ENCODE peak calls at places on chromosomes 12 and 14, in eight cellular contexts. U is CD4-positive, CD25-positive, alpha-beta regulatory T cell; D is heart right ventricle; S is left lung; Z is IMR-90; M is Peyer's patch; Y is pancreas; J is fibroblast of pulmonary artery. V is an unnamed sample.

GRCh38 chr14:97390031-97390729 is 593.0 kb downstream of the VRK1 start:
- DNase-seq in U (no peak), Z (no peak), D (no peak), M (no peak), S (no peak), J (no peak), Y (no peak), V (no peak)

GRCh38 chr14:105473033-105473676 is 1.5 kb upstream of the CRIP2 start:
- DNase-seq in M (no peak), U (no peak), D (peak; percentile 45), Y (peak; percentile 76), J (no peak), S (peak; percentile 68), Z (no peak), V (no peak)

GRCh38 chr12:116266631-116267349 is 10.7 kb downstream of the MED13L start:
- DNase-seq in M (no peak), Y (no peak), Z (peak; percentile 59), J (peak; percentile 45), D (no peak), U (no peak), S (no peak), V (no peak)

GRCh38 chr14:25001096-25001982 is 48.6 kb downstream of the STXBP6 start:
- DNase-seq in D (no peak), M (no peak), Z (peak; percentile 31), J (peak; percentile 60), U (no peak), S (no peak), Y (no peak), V (peak; percentile 13)

GRCh38 chr12:608413-608812 is 54.8 kb downstream of the NINJ2 start:
- DNase-seq in Y (no peak), U (no peak), Z (no peak), D (no peak), S (no peak), J (no peak), M (no peak), V (no peak)

GRCh38 chr12:1518763-1519516 is 75.4 kb downstream of the FBXL14 start:
- DNase-seq in S (peak; percentile 54), Y (no peak), J (peak; percentile 74), D (no peak), U (no peak), Z (peak; percentile 91), M (no peak), V (no peak)

GRCh38 chr12:132736913-132737312 is 24.7 kb downstream of the ANKLE2 start:
- DNase-seq in Z (no peak), Y (no peak), J (no peak), S (no peak), D (no peak), U (no peak), M (no peak), V (no peak)

GRCh38 chr12:96099431-96099830 is 64.0 kb upstream of the LTA4H start:
- DNase-seq in S (no peak), D (no peak), U (no peak), J (no peak), M (no peak), Y (no peak), Z (no peak), V (no peak)

GRCh38 chr14:68998062-68998461 is 19.0 kb upstream of the ACTN1 start:
- DNase-seq in Y (no peak), J (no peak), S (no peak), U (no peak), Z (no peak), D (no peak), M (no peak), V (no peak)

GRCh38 chr14:95500201-95500681 is 16.2 kb downstream of the SYNE3 start:
- DNase-seq in S (no peak), J (no peak), Z (no peak), M (peak; percentile 62), U (no peak), D (no peak), Y (no peak), V (no peak)

GRCh38 chr12:53453953-53454640 is 2.2 kb downstream of the PCBP2 start:
- DNase-seq in Z (no peak), J (no peak), M (no peak), U (no peak), D (no peak), S (no peak), Y (no peak), V (no peak)

GRCh38 chr14:68897559-68898160 is 81.4 kb downstream of the ACTN1 start:
- DNase-seq in S (no peak), D (no peak), U (no peak), M (no peak), Y (no peak), J (no peak), Z (no peak), V (no peak)

GRCh38 chr12:130649646-130650045 is 66.5 kb downstream of the RIMBP2 start:
- DNase-seq in J (no peak), Y (no peak), S (no peak), U (no peak), D (no peak), M (no peak), Z (no peak), V (no peak)

GRCh38 chr14:22556021-22556989 is 32.7 kb downstream of the DAD1 start:
- DNase-seq in S (peak; percentile 78), D (peak; percentile 46), Y (no peak), J (peak; percentile 80), Z (peak; percentile 89), M (peak; percentile 98), U (peak; percentile 98), V (no peak)

GRCh38 chr12:58509116-58509885 is 411.0 kb downstream of the LRIG3 start:
- DNase-seq in S (no peak), M (no peak), U (no peak), Z (peak; percentile 91), J (peak; percentile 77), D (no peak), Y (no peak), V (peak; percentile 63)

GRCh38 chr12:70645494-70646317 is 8.5 kb upstream of the PTPRB start:
- DNase-seq in M (peak; percentile 60), S (peak; percentile 52), U (no peak), D (peak; percentile 67), Y (no peak), Z (peak; percentile 85), J (peak; percentile 93), V (peak; percentile 79)

GRCh38 chr12:3040026-3040656 is 37.0 kb upstream of the TSPAN9 start:
- DNase-seq in Y (no peak), S (no peak), J (no peak), D (no peak), Z (no peak), U (no peak), M (no peak), V (no peak)

GRCh38 chr12:98724384-98725155 is 79.5 kb downstream of the APAF1 start:
- DNase-seq in Y (no peak), S (no peak), Z (peak; percentile 37), U (no peak), D (no peak), J (no peak), M (no peak), V (no peak)

GRCh38 chr12:4451694-4452093 is 6.1 kb upstream of the FGF6 start:
- DNase-seq in Y (no peak), Z (no peak), J (no peak), S (no peak), D (no peak), U (no peak), M (no peak), V (no peak)

GRCh38 chr12:4448943-4449861 is 3.6 kb upstream of the FGF6 start:
- DNase-seq in M (no peak), U (no peak), S (no peak), Z (no peak), J (no peak), Y (no peak), D (no peak), V (no peak)

GRCh38 chr12:4449862-4450222 is 4.2 kb upstream of the FGF6 start:
- DNase-seq in U (no peak), Z (no peak), M (no peak), Y (peak; percentile 62), J (no peak), D (no peak), S (no peak), V (peak; percentile 40)

GRCh38 chr12:4448376-4448775 is 2.8 kb upstream of the FGF6 start:
- DNase-seq in S (no peak), D (no peak), J (no peak), Z (no peak), U (no peak), Y (no peak), M (no peak), V (no peak)

GRCh38 chr12:4450551-4451112 is 5.0 kb upstream of the FGF6 start:
- DNase-seq in Z (no peak), J (no peak), U (no peak), S (no peak), D (peak; percentile 32), Y (no peak), M (no peak), V (peak; percentile 76)
- H3K4me3 ChIP-seq in Z (no peak overlapping the region), J (no peak overlapping the region), U (no peak overlapping the region), S (no peak overlapping the region), D (no peak overlapping the region), Y (no peak overlapping the region), M (no peak overlapping the region), V (no peak overlapping the region)

DNA sequence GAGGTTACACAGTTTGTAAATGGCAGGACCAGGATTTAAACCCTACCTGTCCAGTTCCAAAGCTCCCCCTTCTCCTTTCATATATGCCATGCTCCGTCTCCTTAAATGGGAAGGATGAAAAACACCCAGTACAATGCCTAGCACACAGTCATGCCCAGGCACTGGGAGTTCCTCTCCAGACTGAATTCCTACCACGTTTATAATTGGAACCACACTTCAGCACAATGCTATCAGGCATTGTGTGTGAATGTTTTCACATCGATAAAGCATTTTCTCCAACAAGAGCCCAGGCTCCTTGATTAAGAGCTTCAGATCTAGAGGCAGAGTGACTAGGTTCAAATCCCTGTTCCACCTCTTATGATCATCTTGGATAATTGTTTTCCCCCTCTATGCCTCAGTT is 2.7 kb upstream of the NUAK1 start:
- DNase-seq in U (no peak), S (no peak), Y (no peak), D (no peak), M (no peak), J (no peak), Z (no peak), V (no peak)
- H3K4me3 ChIP-seq in U (no peak overlapping the region), S (no peak overlapping the region), Y (no peak overlapping the region), D (peak overlapping the region; percentile 82), M (no peak overlapping the region), J (no peak overlapping the region), Z (no peak overlapping the region), V (no peak overlapping the region)

DNA sequence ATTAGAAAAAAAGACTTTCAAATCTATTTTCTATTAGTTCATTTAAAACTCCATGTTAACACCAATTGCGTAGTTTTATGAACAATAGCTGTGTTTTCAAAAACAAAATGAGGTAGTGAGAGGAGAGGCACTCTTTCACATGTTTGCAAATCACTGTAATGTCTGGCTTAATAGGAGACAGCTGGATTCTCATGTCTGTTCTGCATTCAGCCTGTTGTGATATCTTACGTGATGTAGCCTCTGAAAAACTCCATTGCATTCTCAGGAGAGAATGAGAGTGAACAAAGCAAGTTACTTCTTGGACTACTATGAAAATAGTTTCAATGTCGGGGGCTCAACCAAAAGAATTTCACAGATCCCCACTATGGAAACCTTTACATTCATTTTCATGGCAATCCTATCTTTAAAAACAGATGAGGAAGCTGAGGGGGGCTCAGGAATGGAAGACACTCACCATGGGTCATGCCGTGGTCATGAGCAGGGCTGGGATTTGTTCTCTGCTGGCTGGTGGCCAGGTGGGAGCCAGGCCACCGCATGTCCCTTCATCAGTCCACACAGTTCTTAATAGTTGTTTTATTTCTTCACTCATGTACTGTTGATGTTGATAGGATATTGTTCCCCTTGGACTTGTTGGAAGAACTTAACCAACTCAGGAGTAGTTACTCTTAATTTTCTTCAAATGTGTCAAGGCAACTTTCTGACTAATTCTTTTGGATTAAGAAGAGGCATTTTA is 346.2 kb upstream of the FAR2 start:
- DNase-seq in M (no peak), S (no peak), J (no peak), U (no peak), Z (no peak), D (no peak), Y (no peak), V (no peak)
- H3K4me3 ChIP-seq in M (no peak overlapping the region), S (no peak overlapping the region), J (no peak overlapping the region), U (no peak overlapping the region), Z (no peak overlapping the region), D (no peak overlapping the region), Y (no peak overlapping the region), V (no peak overlapping the region)

GRCh38 chr14:100822921-100823320 is 3.0 kb upstream of the MEG3 start:
- DNase-seq in D (no peak), J (no peak), U (no peak), M (no peak), Y (no peak), Z (peak; percentile 37), S (no peak), V (no peak)
- H3K4me3 ChIP-seq in D (no peak overlapping the region), J (no peak overlapping the region), U (no peak overlapping the region), M (no peak overlapping the region), Y (no peak overlapping the region), Z (no peak overlapping the region), S (no peak overlapping the region), V (no peak overlapping the region)

V was measured in A673.